ENCODE peak calls at places on chromosomes 5 and 9, in nine cellular contexts. B is fibroblast of the conjunctiva; O is HL-60; C is cardiac muscle cell; T is activated CD4-positive, alpha-beta T cell treated with anti-CD3 and anti-CD28 coated beads for 36 hours; P is iris pigment epithelial cell; G is HCT116; W is A172; D is GDM1. Q is an unnamed sample.

GRCh38 chr5:92998456-92998855 is 582.6 kb downstream of the NR2F1-AS1 start:
- DNase-seq in B (no peak), O (no peak), C (no peak), T (no peak), P (peak), G (no peak), W (no peak), D (no peak), Q (no peak)

GRCh38 chr5:91449083-91449482 is 66.0 kb upstream of the ARRDC3 start:
- DNase-seq in B (no peak), O (no peak), C (peak), T (no peak), P (no peak), G (no peak), W (no peak), D (no peak), Q (no peak)

GRCh38 chr5:32298056-32298420 is 14.7 kb downstream of the MTMR12 start:
- DNase-seq in B (no peak), O (no peak), C (no peak), T (peak), P (no peak), G (no peak), W (no peak), D (peak), Q (peak)

GRCh38 chr5:150791536-150791935 is 13.0 kb downstream of the SMIM3 start:
- DNase-seq in B (no peak), O (no peak), C (no peak), T (no peak), P (peak), G (no peak), W (no peak), D (no peak), Q (no peak)

GRCh38 chr5:127076730-127077129 is 3.4 kb upstream of the C5orf63 start:
- DNase-seq in B (no peak), O (no peak), C (peak), T (no peak), P (peak), G (no peak), W (no peak), D (no peak), Q (peak)

GRCh38 chr5:72425995-72426394 is 81.2 kb downstream of the ZNF366 start:
- DNase-seq in B (no peak), O (no peak), C (no peak), T (no peak), P (no peak), G (no peak), W (no peak), D (no peak), Q (no peak)

GRCh38 chr9:107868166-107868565 is 378.6 kb upstream of the KLF4 start:
- DNase-seq in B (no peak), O (no peak), C (no peak), T (no peak), P (no peak), G (no peak), W (no peak), D (no peak), Q (no peak)

GRCh38 chr5:41012318-41012717 is 58.8 kb downstream of the MROH2B start:
- DNase-seq in B (no peak), O (no peak), C (no peak), T (no peak), P (no peak), G (no peak), W (no peak), D (no peak), Q (no peak)

GRCh38 chr9:125586173-125586512 is 120.9 kb downstream of the MAPKAP1 start:
- DNase-seq in B (no peak), O (no peak), C (no peak), T (no peak), P (no peak), G (no peak), W (no peak), D (no peak), Q (no peak)

GRCh38 chr5:157827429-157827828 is 31.5 kb downstream of the CLINT1 start:
- DNase-seq in B (peak), O (no peak), C (peak), T (no peak), P (peak), G (no peak), W (no peak), D (no peak), Q (no peak)

GRCh38 chr5:36836831-36837230 is 39.7 kb upstream of the NIPBL start:
- DNase-seq in B (no peak), O (peak), C (no peak), T (no peak), P (no peak), G (no peak), W (no peak), D (peak), Q (no peak)

GRCh38 chr9:20549053-20549452 is 73.2 kb downstream of the MLLT3 start:
- DNase-seq in B (no peak), O (no peak), C (no peak), T (no peak), P (no peak), G (no peak), W (no peak), D (no peak), Q (no peak)

GRCh38 chr5:58544926-58545325 is 37.9 kb upstream of the RAB3C start:
- DNase-seq in B (no peak), O (peak), C (no peak), T (no peak), P (no peak), G (no peak), W (no peak), D (no peak), Q (no peak)

GRCh38 chr5:33558489-33558888 is 117.7 kb downstream of the TARS1 start:
- DNase-seq in B (no peak), O (no peak), C (peak), T (no peak), P (peak), G (no peak), W (no peak), D (no peak), Q (peak)

GRCh38 chr9:71680189-71680983 is 87.9 kb downstream of the CEMIP2 start:
- DNase-seq in B (no peak), O (no peak), C (peak), T (no peak), P (peak), G (no peak), W (peak), D (no peak), Q (peak)

GRCh38 chr5:169763437-169764301 is 126.6 kb downstream of the DOCK2 start:
- DNase-seq in B (no peak), O (no peak), C (peak), T (no peak), P (no peak), G (no peak), W (no peak), D (no peak), Q (peak)

GRCh38 chr9:93958875-93959682 is 3.9 kb upstream of the BARX1 start:
- DNase-seq in B (no peak), O (peak), C (peak), T (peak), P (peak), G (no peak), W (no peak), D (no peak), Q (peak)

GRCh38 chr9:4792054-4792571 is 631 bp upstream of the RCL1 start:
- DNase-seq in B (no peak), O (no peak), C (no peak), T (no peak), P (peak), G (no peak), W (peak), D (no peak), Q (no peak)

GRCh38 chr9:99040911-99041582 is 63.9 kb upstream of the TGFBR1 start:
- DNase-seq in B (peak), O (peak), C (peak), T (no peak), P (peak), G (no peak), W (peak), D (peak), Q (peak)

GRCh38 chr9:17906204-17906840 is 327.5 kb downstream of the SH3GL2 start:
- DNase-seq in B (no peak), O (no peak), C (peak), T (peak), P (peak), G (no peak), W (no peak), D (no peak), Q (no peak)

GRCh38 chr5:168578006-168578405 is 1.2 kb downstream of the PANK3 start:
- DNase-seq in B (peak), O (no peak), C (peak), T (no peak), P (peak), G (no peak), W (peak), D (no peak), Q (peak)

GRCh38 chr5:43482490-43483064 is 1.1 kb downstream of the TMEM267 start:
- DNase-seq in B (peak), O (no peak), C (peak), T (no peak), P (peak), G (no peak), W (peak), D (no peak), Q (peak)

GRCh38 chr9:21856301-21857094 is 54.1 kb downstream of the MTAP start:
- DNase-seq in B (peak), O (no peak), C (no peak), T (no peak), P (peak), G (no peak), W (no peak), D (no peak), Q (no peak)

GRCh38 chr5:115599502-115599901 is 2.8 kb downstream of the TICAM2 start:
- DNase-seq in B (peak), O (no peak), C (peak), T (peak), P (peak), G (no peak), W (no peak), D (no peak), Q (peak)

GRCh38 chr9:92538541-92538940 is 2.8 kb upstream of the ECM2 start:
- DNase-seq in B (no peak), O (no peak), C (peak), T (no peak), P (peak), G (no peak), W (no peak), D (no peak), Q (peak)

GRCh38 chr5:111829701-111830100 is 72.7 kb upstream of the NREP start:
- DNase-seq in B (peak), O (no peak), C (peak), T (no peak), P (peak), G (no peak), W (peak), D (no peak), Q (peak)

GRCh38 chr5:178625679-178626483 is 969 bp downstream of the CLK4 start:
- DNase-seq in B (no peak), O (peak), C (peak), T (no peak), P (peak), G (no peak), W (no peak), D (no peak), Q (peak)

GRCh38 chr5:56669534-56670483 is 145.5 kb upstream of the MAP3K1 start:
- DNase-seq in B (no peak), O (peak), C (peak), T (peak), P (peak), G (no peak), W (no peak), D (peak), Q (peak)